ENCODE peak calls at places on chromosomes 3 and 15, in five cellular contexts. S is A549, Q is K562, N is tibial nerve, Y is stomach. C is an unnamed sample.

GRCh38 chr15:23857028-23857641 is 170.0 kb upstream of the NDN start:
- DNase-seq in Y (peak; percentile 56), S (peak; percentile 43), N (peak; percentile 61), Q (peak; percentile 52), C (no peak)

GRCh38 chr3:65532164-65532563 is 506.6 kb downstream of the MAGI1 start:
- DNase-seq in S (no peak), Y (no peak), Q (no peak), N (no peak), C (no peak)

GRCh38 chr15:101127503-101128076 is 124.3 kb downstream of the CHSY1 start:
- DNase-seq in N (peak; percentile 80), S (no peak), Y (peak; percentile 68), Q (no peak), C (no peak)

GRCh38 chr3:76307556-76307955 is 522.2 kb upstream of the ZNF717 start:
- DNase-seq in S (no peak), N (no peak), Q (no peak), Y (no peak), C (no peak)

GRCh38 chr3:69197922-69198540 is 75.6 kb upstream of the LMOD3 start:
- DNase-seq in N (no peak), Y (no peak), S (no peak), Q (no peak), C (no peak)

GRCh38 chr3:138625707-138626365 is 17.3 kb downstream of the FAIM start:
- DNase-seq in Q (no peak), S (no peak), N (no peak), Y (no peak), C (no peak)

GRCh38 chr3:155944081-155944480 is 73.6 kb downstream of the GMPS start:
- DNase-seq in Q (no peak), Y (no peak), S (no peak), N (no peak), C (no peak)

GRCh38 chr15:80502782-80503181 is 98.6 kb downstream of the ARNT2 start:
- DNase-seq in N (no peak), S (no peak), Y (no peak), Q (no peak), C (peak; percentile 90)

GRCh38 chr3:187150599-187150998 is 11.3 kb upstream of the RPL39L start:
- DNase-seq in S (no peak), Q (peak; percentile 43), N (no peak), Y (peak; percentile 48), C (no peak)

GRCh38 chr15:41502787-41503668 is 9.4 kb downstream of the ITPKA start:
- DNase-seq in Q (no peak), S (no peak), Y (no peak), N (no peak), C (no peak)

GRCh38 chr15:41503669-41504010 is 10.0 kb downstream of the ITPKA start:
- DNase-seq in Q (no peak), N (no peak), S (no peak), Y (peak; percentile 72), C (no peak)

GRCh38 chr15:41501191-41501917 is 7.7 kb downstream of the ITPKA start:
- DNase-seq in N (no peak), Y (no peak), Q (no peak), S (no peak), C (no peak)

GRCh38 chr15:41504751-41505492 is 8.7 kb downstream of the LTK start:
- DNase-seq in N (no peak), Q (no peak), Y (no peak), S (no peak), C (no peak)

GRCh38 chr15:41501961-41502786 is 8.5 kb downstream of the ITPKA start:
- DNase-seq in N (no peak), Q (no peak), S (no peak), Y (no peak), C (no peak)
- H3K4me3 ChIP-seq in N (no peak overlapping the region), Q (no peak overlapping the region), S (no peak overlapping the region), Y (peak overlapping the region; percentile 45), C (peak overlapping the region; percentile 35)

GRCh38 chr3:113555138-113555537 is 22.8 kb downstream of the SIDT1 start:
- DNase-seq in Y (no peak), S (no peak), Q (no peak), N (no peak), C (no peak)
- TF ChIP-seq EP300 in Y (no peak), S (no peak), Q (no peak), N (no peak), C (no peak)

DNA sequence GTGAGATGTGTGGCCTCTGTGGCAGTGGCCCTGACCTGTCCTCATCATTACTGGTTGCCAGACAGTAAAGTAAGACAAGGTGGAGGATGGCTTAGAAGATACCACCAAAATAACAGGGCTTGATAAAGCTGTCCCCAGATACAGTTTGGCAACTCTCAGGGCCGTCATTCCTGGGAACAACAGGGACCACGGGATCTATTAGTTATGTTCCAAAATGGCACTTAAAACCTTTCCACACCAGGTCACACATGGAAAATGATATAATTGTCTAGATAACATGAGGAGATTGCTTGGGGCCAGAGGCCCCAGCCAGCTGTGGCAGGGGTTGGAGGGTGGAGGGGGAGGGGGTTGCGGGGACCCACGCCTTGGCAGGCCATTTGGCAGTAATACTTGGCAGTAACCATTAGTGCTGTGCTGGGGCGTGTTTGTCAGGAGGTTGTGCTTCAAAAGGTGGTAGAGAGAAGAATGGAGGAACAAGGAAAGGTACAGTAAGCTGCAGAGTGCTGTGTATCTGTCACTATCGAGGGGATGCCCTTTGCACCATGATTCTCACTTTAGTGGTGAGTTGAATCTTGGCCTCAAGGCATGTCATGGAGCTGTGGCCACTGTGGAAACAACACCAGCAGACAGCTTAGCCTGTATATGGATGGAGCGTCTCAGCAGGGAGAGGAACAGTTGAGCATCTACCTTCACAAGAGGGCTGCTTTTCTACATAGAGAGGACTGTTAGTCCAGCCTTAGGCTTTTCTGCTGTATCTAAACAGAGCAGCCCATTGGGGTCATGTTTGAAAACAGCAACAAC is 14.0 kb downstream of the PLCL2 start:
- DNase-seq in S (no peak), Y (no peak), N (no peak), Q (no peak), C (no peak)
- H3K4me3 ChIP-seq in S (no peak overlapping the region), Y (no peak overlapping the region), N (no peak overlapping the region), Q (no peak overlapping the region), C (no peak overlapping the region)

GRCh38 chr15:67152429-67152828 is 87.0 kb downstream of the SMAD3 start:
- DNase-seq in S (no peak), Q (no peak), N (no peak), Y (no peak), C (no peak)
- TF ChIP-seq EP300 in S (no peak), Q (no peak), N (no peak), Y (no peak), C (no peak)

DNA sequence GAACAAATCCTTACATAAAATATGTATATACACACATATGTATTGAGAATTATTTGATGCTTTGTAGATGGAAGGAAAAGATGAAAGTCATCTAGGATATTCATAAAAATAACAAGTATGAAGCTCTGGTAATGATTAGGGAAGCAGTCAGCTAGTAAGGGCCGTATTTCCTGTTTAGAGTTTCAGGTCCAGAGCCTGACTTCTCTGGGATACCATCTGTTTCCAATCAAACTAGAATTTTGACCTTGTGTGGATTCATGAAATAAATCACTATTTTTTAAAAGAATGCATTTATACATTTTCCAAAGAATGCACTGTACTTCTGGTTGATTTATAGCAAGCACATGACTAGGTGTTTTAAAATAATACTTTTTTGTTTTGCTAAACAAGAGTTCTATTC is 156.1 kb upstream of the CGNL1 start:
- DNase-seq in Q (no peak), S (no peak), Y (no peak), N (no peak), C (no peak)
- H3K4me3 ChIP-seq in Q (no peak overlapping the region), S (no peak overlapping the region), Y (peak overlapping the region; percentile 44), N (no peak overlapping the region), C (no peak overlapping the region)

GRCh38 chr3:31943041-31943440 is 38.0 kb downstream of the OSBPL10 start:
- DNase-seq in Q (no peak), Y (no peak), S (no peak), N (no peak), C (no peak)

GRCh38 chr3:31942446-31942845 is 38.6 kb downstream of the OSBPL10 start:
- DNase-seq in N (no peak), Q (no peak), S (no peak), Y (no peak), C (no peak)

GRCh38 chr3:31937225-31937624 is 43.8 kb downstream of the OSBPL10 start:
- DNase-seq in Y (no peak), Q (no peak), S (no peak), N (no peak), C (no peak)

GRCh38 chr3:31945738-31946052 is 35.4 kb downstream of the OSBPL10 start:
- DNase-seq in N (peak; percentile 43), S (no peak), Y (no peak), Q (no peak), C (no peak)

GRCh38 chr3:31941230-31941632 is 39.8 kb downstream of the OSBPL10 start:
- DNase-seq in N (no peak), Q (no peak), Y (no peak), S (no peak), C (no peak)
- TF ChIP-seq EP300 in N (no peak), Q (no peak), Y (no peak), S (no peak), C (no peak)

DNA sequence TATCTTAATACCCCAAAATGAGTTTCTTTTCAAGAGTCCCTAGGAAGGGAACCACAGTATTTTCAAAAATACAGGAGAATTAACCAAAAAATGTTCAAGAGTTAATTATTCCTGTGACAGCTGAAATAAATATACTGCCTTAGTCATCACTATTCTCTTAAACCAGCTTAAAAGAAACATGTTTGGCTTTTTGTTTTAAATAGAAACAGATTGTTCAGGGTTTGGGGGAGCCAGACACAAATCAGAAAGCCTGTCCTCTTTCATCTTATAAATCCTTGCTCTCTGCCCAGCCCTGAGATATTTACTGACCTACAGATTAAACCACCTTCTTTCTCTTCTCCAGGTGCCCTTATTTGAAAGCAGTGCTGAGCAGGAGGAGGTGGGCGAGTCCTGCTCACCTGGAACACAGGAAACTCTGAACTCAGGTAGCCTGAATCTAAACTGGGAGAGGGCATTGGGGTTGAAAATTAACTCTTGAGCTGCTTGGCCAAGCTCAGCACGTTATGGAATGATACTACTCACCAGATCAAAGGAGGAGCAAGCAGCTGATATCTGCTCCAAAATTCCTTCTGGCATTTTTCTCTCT is 84.1 kb upstream of the SPRED1 start:
- DNase-seq in Y (no peak), N (no peak), Q (no peak), S (no peak), C (no peak)
- H3K4me3 ChIP-seq in Y (no peak overlapping the region), N (no peak overlapping the region), Q (no peak overlapping the region), S (no peak overlapping the region), C (no peak overlapping the region)

DNA sequence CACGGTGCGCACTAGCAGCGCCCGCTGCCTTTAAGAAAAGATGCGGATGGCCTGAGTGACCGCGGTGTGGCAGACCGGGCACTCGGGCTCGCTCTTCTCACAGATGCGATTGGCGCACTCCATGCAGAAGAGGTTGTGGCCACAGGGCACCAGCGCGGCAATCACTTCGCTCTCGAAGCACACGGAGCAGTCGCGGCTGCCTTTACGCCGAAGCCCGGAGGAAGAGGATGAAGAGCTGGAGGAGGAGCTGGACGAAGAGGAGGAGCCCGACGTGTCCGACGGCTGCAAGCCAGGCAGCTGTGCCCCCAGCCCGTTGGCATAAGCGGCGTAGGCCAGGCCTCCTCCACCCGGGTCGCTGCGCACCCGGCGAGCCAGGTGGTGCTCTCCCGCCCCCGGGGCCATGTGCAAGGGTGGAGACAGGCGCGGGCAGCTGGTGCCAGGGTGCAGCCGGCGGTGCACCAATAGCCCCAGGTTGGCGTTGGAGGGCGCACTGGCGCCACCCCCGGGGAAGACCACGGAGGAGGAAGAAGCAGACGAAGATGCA is 2.6 kb downstream of the MEX3B start:
- DNase-seq in S (no peak), N (no peak), Q (no peak), Y (no peak), C (no peak)
- TF ChIP-seq EP300 in S (no peak), N (no peak), Q (no peak), Y (no peak), C (no peak)

C was measured in esophagus muscularis mucosa.